ENCODE peak calls at places on chromosomes 13 and 19, in eight cellular contexts. X is mucosa of descending colon; J is AG09309; V is CD4-positive, alpha-beta T cell; I is mesothelial cell of epicardium; Z is fibroblast of lung; F is MCF 10A; L is lower leg skin. G is an unnamed sample.
A peak's percentile ranks its signal among the peaks of the same experiment; 100 is the strongest.

GRCh38 chr13:79901336-79901735 is 420.4 kb downstream of the NDFIP2 start:
- DNase-seq in X (no peak), J (no peak), I (no peak), Z (peak; percentile 27), V (no peak), L (no peak), F (peak; percentile 46), G (no peak)

GRCh38 chr19:41426952-41427646 is at the start of gene B3GNT8:
- DNase-seq in I (peak; percentile 71), L (peak; percentile 79), Z (peak; percentile 59), V (peak; percentile 46), F (peak; percentile 47), X (peak; percentile 94), J (no peak), G (peak; percentile 70)

GRCh38 chr19:39150807-39151206 is 25.2 kb downstream of the PAK4 start:
- DNase-seq in I (no peak), J (no peak), X (no peak), L (no peak), Z (no peak), V (no peak), F (no peak), G (no peak)

GRCh38 chr13:33316890-33317289 is 31.3 kb upstream of the STARD13 start:
- DNase-seq in X (no peak), V (no peak), Z (no peak), L (no peak), J (no peak), I (no peak), F (no peak), G (no peak)

GRCh38 chr13:73216381-73216831 is 157.6 kb downstream of the KLF5 start:
- DNase-seq in L (no peak), Z (peak; percentile 65), J (peak; percentile 95), F (peak; percentile 88), I (no peak), X (no peak), V (no peak), G (no peak)

GRCh38 chr19:34145741-34146202 is 26.5 kb upstream of the LSM14A start:
- DNase-seq in J (peak; percentile 7), X (no peak), L (peak; percentile 27), Z (peak; percentile 24), F (peak; percentile 77), V (peak; percentile 44), I (peak; percentile 52), G (peak; percentile 19)

GRCh38 chr19:35073516-35073915 is 32.0 kb downstream of the HPN start:
- DNase-seq in V (no peak), J (no peak), I (no peak), X (no peak), Z (no peak), L (no peak), F (no peak), G (no peak)

GRCh38 chr13:113233101-113233500 is 23.7 kb downstream of the CUL4A start:
- DNase-seq in L (no peak), X (no peak), F (no peak), I (no peak), V (no peak), Z (no peak), J (no peak), G (no peak)

GRCh38 chr19:16456652-16457194 is 15.0 kb downstream of the EPS15L1 start:
- DNase-seq in F (no peak), Z (no peak), V (no peak), X (no peak), I (no peak), L (no peak), J (no peak), G (no peak)

GRCh38 chr19:29506619-29506911 is 19.2 kb upstream of the VSTM2B start:
- DNase-seq in Z (no peak), L (no peak), X (peak; percentile 1), F (no peak), V (no peak), J (no peak), I (no peak), G (no peak)

GRCh38 chr13:58051807-58052375 is 420.3 kb downstream of the PCDH17 start:
- DNase-seq in L (no peak), V (no peak), F (no peak), J (no peak), I (no peak), X (no peak), Z (no peak), G (no peak)

GRCh38 chr13:87570669-87571068 is 100.5 kb upstream of the SLITRK5 start:
- DNase-seq in J (no peak), X (no peak), Z (no peak), I (no peak), L (no peak), F (no peak), V (no peak), G (no peak)

GRCh38 chr13:33276581-33276980 is 9.0 kb downstream of the STARD13 start:
- DNase-seq in I (no peak), J (no peak), L (no peak), Z (peak; percentile 90), X (no peak), F (no peak), V (no peak), G (no peak)

GRCh38 chr19:8251025-8251472 is 41.9 kb downstream of the CERS4 start:
- DNase-seq in L (peak; percentile 49), F (peak; percentile 69), V (no peak), I (no peak), X (peak; percentile 38), Z (peak; percentile 55), J (no peak), G (no peak)

GRCh38 chr19:2612619-2613249 is 89.8 kb downstream of the GNG7 start:
- DNase-seq in J (no peak), F (no peak), X (no peak), Z (no peak), L (no peak), V (no peak), I (no peak), G (no peak)

GRCh38 chr19:11848594-11849263 is at the start of gene ZNF439:
- DNase-seq in Z (peak; percentile 68), F (no peak), L (peak; percentile 89), I (peak; percentile 59), X (peak; percentile 96), V (peak; percentile 92), J (peak; percentile 27), G (peak; percentile 12)

GRCh38 chr13:32026619-32027018 is 5.0 kb upstream of the FRY start:
- DNase-seq in L (no peak), V (no peak), F (no peak), I (no peak), X (no peak), Z (no peak), J (no peak), G (no peak)

GRCh38 chr13:32025730-32026129 is 5.8 kb upstream of the FRY start:
- DNase-seq in Z (no peak), V (no peak), F (no peak), L (no peak), I (no peak), X (no peak), J (no peak), G (no peak)

GRCh38 chr13:32023698-32024097 is 7.9 kb upstream of the FRY start:
- DNase-seq in V (no peak), J (no peak), Z (no peak), I (no peak), X (no peak), L (no peak), F (peak; percentile 10), G (no peak)

GRCh38 chr13:32023096-32023495 is 8.5 kb upstream of the FRY start:
- DNase-seq in L (no peak), F (no peak), I (no peak), J (no peak), V (no peak), X (no peak), Z (no peak), G (no peak)

DNA sequence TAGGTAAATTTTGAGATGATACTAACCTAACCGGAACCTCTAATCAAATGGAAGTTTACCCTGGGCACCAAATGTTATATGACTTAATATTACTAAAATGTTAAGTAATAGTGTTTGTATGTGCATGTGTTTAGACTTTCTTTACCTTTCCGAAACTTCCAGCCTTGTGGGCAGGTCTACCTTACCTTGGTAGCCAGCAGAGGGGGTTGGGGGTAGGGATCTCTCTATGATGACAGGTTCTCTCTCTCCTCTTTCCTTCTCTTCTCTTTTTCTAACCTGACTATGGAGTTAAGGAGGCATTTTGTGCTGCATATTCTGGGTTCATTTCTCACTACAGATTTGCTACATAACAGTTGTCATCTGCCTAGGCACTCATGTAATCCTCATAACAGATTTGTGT is 6.8 kb upstream of the FRY start:
- DNase-seq in V (no peak), F (no peak), J (no peak), X (no peak), Z (no peak), I (no peak), L (no peak), G (no peak)
- TF ChIP-seq CTCF in V (no peak), F (no peak), J (no peak), X (no peak), Z (no peak), I (no peak), L (no peak), G (no peak)

GRCh38 chr19:46431824-46432223 is 3.1 kb upstream of the PNMA8C start:
- DNase-seq in I (no peak), Z (no peak), X (no peak), F (no peak), V (no peak), J (no peak), L (no peak), G (no peak)
- TF ChIP-seq CTCF in I (peak; percentile 42), Z (no peak), X (no peak), F (no peak), V (no peak), J (no peak), L (no peak), G (peak; percentile 28)

DNA sequence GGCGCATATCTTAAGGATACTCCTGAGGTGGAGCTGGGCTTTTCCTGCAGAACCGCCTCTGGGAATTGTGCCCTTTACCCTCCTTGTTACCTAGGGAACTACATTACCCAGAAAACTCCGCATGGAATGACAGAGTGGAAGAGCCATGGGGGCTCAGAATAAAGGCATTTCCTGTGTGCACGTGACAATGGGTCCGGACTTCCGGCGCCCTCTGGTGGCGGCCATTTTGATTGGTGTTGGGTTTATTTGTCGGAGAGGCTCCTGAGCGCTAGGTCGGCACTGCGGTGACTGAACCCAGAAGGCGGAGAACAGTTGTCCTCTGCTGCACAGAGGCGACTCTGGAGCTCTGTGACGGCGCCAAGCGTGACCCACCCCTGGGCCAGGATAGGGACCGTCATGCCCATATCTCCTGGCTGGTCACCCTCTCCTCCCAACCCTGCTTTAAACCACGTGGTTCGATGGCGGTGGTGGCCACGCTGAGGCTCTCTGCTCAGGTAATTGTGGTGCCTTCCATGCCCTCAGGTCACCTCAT is at the start of gene ZNF587B:
- DNase-seq in F (peak; percentile 11), I (peak; percentile 87), J (no peak), X (peak; percentile 78), L (peak; percentile 26), V (peak; percentile 46), Z (peak; percentile 57), G (peak; percentile 78)
- TF ChIP-seq CTCF in F (peak; percentile 23), I (peak; percentile 76), J (peak; percentile 26), X (peak; percentile 15), L (no peak), V (peak; percentile 31), Z (peak; percentile 40), G (peak; percentile 62)

GRCh38 chr19:58372311-58373133 is 8.3 kb downstream of the ZNF837 start:
- DNase-seq in X (no peak), F (no peak), V (no peak), L (no peak), I (no peak), Z (no peak), J (no peak), G (no peak)
- TF ChIP-seq CTCF in X (no peak), F (peak; percentile 9), V (no peak), L (no peak), I (peak; percentile 30), Z (no peak), J (no peak), G (peak; percentile 39)

GRCh38 chr13:66492479-66492878 is 737.7 kb downstream of the PCDH9 start:
- DNase-seq in F (peak; percentile 26), J (no peak), Z (peak; percentile 6), L (no peak), V (no peak), X (no peak), I (no peak), G (no peak)
- TF ChIP-seq CTCF in F (peak; percentile 29), J (no peak), Z (no peak), L (no peak), V (no peak), X (no peak), I (no peak), G (peak; percentile 11)

G was measured in progenitor cell of endocrine pancreas.